ENCODE peak calls at places on chromosomes 6 and 20, in four cellular contexts. Q, I, K and N are unnamed samples.

GRCh38 chr20:49181265-49181877 is 6.8 kb downstream of the STAU1 start:
- DNase-seq in K (no peak), I (no peak), Q (no peak), N (no peak)

GRCh38 chr20:34852298-34852697 is 20.4 kb downstream of the GGT7 start:
- DNase-seq in K (no peak), Q (no peak), I (no peak), N (no peak)

GRCh38 chr6:141659582-141659981 is 473.1 kb upstream of the GJE1 start:
- DNase-seq in K (no peak), I (no peak), Q (no peak), N (no peak)

GRCh38 chr20:25316506-25317190 is 68.8 kb downstream of the PYGB start:
- DNase-seq in Q (no peak), I (peak), K (no peak), N (no peak)

GRCh38 chr6:1267057-1267732 is 44.7 kb upstream of the FOXQ1 start:
- DNase-seq in I (no peak), Q (no peak), K (no peak), N (peak)

GRCh38 chr6:20680697-20681165 is 146.5 kb downstream of the CDKAL1 start:
- DNase-seq in Q (no peak), K (no peak), I (no peak), N (no peak)

GRCh38 chr6:56690519-56691200 is 48.0 kb upstream of the DST start:
- DNase-seq in I (no peak), K (no peak), Q (no peak), N (no peak)

GRCh38 chr6:18785810-18786490 is 398.8 kb downstream of the RNF144B start:
- DNase-seq in I (no peak), K (no peak), Q (no peak), N (no peak)

GRCh38 chr6:87244380-87244779 is 78.0 kb upstream of the SMIM8 start:
- DNase-seq in K (no peak), Q (no peak), I (no peak), N (no peak)

GRCh38 chr20:46984391-46984790 is 89.7 kb downstream of the EYA2 start:
- DNase-seq in Q (no peak), K (no peak), I (no peak), N (no peak)

GRCh38 chr6:131182991-131183425 is 47.7 kb downstream of the AKAP7 start:
- DNase-seq in K (peak), Q (no peak), I (no peak), N (no peak)

GRCh38 chr20:36543187-36544133 is 2.1 kb downstream of the MYL9 start:
- DNase-seq in I (peak), Q (peak), K (no peak), N (peak)

GRCh38 chr20:35791823-35792222 is 20.0 kb downstream of the PHF20 start:
- DNase-seq in I (no peak), Q (no peak), K (no peak), N (no peak)

GRCh38 chr6:41836660-41837052 is 49.2 kb downstream of the TOMM6 start:
- DNase-seq in K (no peak), Q (no peak), I (no peak), N (no peak)

GRCh38 chr6:88177961-88178464 is 11.9 kb upstream of the CNR1 start:
- DNase-seq in K (no peak), I (no peak), Q (no peak), N (no peak)

GRCh38 chr6:120378582-120379220 is 955.6 kb downstream of the TBC1D32 start:
- DNase-seq in I (no peak), Q (no peak), K (no peak), N (no peak)

GRCh38 chr20:36035720-36036119 is 67.3 kb downstream of the CNBD2 start:
- DNase-seq in I (no peak), K (no peak), Q (no peak), N (no peak)

GRCh38 chr6:56906752-56907151 is 48.2 kb upstream of the BEND6 start:
- DNase-seq in Q (no peak), I (no peak), K (no peak), N (no peak)

GRCh38 chr20:29085625-29086024 is 2171.8 kb upstream of the DEFB115 start:
- DNase-seq in I (no peak), Q (no peak), K (no peak), N (no peak)

GRCh38 chr6:73878403-73878802 is 182.4 kb downstream of the CD109 start:
- DNase-seq in K (no peak), Q (no peak), I (no peak), N (no peak)

GRCh38 chr6:155216312-155217028 is 47.3 kb upstream of the CLDN20 start:
- DNase-seq in Q (no peak), I (no peak), K (no peak), N (no peak)

GRCh38 chr20:1895674-1896496 is 678 bp downstream of the SIRPA start:
- DNase-seq in K (no peak), Q (peak), I (no peak), N (peak)

GRCh38 chr20:1898496-1899168 is 3.4 kb downstream of the SIRPA start:
- DNase-seq in I (no peak), K (no peak), Q (no peak), N (no peak)

GRCh38 chr20:1897965-1898464 is 2.8 kb downstream of the SIRPA start:
- DNase-seq in I (no peak), Q (no peak), K (no peak), N (no peak)

GRCh38 chr20:1896859-1897258 is 1.7 kb downstream of the SIRPA start:
- DNase-seq in K (no peak), I (no peak), Q (no peak), N (no peak)

DNA sequence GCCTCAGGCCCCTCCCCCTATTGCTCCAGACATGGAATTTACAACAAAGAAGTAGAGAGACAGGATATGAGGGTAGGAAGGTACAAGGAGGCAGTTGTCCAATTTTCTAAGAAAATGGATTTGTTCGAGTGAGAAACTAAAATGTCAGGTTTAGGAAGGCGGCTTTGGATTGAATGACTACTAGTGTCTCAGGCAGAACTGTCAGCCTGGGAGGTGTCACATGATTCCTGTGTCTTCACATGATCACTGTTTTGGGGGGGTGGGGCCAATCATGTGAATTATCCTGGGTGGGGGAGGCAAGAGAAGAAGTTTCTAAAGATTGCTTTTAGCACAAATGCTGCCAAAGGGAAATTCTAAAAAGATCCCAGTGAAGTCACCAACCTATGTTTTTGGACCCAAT is 2.3 kb downstream of the SIRPA start:
- DNase-seq in Q (no peak), K (no peak), I (no peak), N (peak)
- H3K4me3 ChIP-seq in Q (no peak), K (no peak), I (no peak), N (no peak)

DNA sequence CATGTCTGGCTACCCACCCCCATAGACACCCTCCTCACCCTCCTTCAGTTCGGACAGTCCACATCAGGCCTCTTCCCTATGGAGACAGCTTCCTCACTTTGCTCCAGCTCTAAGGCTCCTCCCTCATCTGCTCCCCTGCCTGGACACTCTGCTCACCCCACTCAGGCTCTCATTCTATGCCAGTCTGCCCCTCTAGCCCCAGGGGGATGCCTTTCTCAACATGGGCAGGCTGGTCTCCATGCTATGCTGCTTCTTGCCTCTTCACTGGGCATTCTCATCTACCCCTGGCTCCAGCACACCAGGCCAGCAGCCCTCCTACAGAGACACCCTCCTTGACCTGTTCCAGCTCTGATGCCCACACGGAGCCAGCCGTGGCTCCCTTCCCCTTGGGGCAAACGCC is at the start of gene WFDC8:
- DNase-seq in Q (no peak), I (no peak), K (no peak), N (no peak)
- TF ChIP-seq CTCF in Q (no peak), I (no peak), K (no peak), N (no peak)

DNA sequence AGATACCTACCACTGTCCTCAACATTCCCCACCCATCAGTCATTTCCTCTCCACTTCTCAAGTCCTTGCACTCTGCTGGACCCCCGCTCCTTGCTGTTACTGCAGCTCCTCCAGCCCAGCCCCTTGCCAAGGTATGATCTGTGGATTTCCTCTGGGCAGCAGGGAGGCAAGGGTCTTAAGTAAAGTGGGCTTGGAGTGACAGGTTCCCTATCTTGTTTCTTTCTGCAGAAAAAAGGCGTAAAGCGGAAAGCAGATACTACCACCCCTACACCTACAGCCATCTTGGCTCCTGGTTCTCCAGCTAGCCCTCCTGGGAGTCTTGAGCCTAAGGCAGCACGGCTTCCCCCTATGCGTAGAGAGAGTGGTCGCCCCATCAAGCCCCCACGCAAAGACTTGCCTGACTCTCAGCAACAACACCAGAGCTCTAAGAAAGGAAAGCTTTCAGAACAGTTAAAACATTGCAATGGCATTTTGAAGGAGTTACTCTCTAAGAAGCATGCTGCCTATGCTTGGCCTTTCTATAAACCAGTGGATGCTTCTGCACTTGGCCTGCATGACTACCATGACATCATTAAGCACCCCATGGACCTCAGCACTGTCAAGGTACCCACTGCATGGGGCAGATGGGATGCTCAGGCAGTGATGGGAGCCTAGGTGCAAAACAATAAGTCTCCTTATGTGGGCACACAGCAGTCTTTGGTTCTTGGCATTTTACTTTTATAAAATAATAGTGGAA is 8.1 kb downstream of the BRD2 start:
- DNase-seq in I (no peak), Q (no peak), K (no peak), N (no peak)
- H3K4me3 ChIP-seq in I (no peak), Q (no peak), K (no peak), N (no peak)

DNA sequence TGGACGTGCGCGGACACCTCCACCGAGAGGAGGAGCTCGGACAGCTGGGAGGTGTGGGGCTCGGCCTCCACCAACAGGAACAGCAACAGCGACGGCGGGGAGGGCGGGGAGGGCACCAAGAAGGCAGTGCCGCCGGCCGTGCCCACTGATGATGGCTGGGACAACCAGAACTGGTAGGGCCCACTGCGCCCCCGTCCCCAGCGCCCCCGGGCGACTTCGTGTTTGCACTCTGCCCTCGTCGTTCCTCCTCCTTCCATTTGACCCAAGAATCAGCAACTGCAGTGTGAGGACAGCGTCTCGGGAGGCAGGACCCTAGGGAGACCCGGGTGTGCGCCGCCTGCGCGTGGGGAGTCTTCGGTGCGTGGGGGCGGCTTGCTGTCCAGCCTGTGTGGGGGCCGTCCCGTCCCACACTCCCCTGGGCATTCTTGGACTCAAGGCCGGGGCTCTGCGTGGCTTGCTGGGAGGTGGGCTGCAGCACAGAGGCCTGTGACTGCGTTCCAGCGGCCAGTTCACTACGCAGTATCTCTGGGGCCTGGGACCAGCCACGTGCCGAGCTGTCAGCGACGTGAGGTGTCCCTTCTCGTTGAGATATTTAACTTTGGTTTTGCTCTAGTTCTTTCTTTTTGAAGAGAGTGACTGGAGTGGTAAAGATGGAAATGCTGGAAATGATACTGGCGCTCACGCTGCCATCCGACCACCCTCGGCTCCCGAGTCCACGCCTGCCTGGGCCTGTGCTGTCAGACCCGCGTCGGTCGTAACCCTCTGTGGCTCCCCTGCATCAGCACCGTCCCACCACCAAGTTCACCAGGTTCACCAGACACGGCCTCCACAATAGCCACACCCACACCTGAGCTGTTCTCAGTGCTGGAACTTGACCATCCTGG is 5.0 kb upstream of the COL20A1 start:
- DNase-seq in I (no peak), K (no peak), Q (no peak), N (no peak)
- TF ChIP-seq CTCF in I (no peak), K (no peak), Q (no peak), N (no peak)

GRCh38 chr6:137494281-137494966 is at the start of gene OLIG3:
- DNase-seq in K (peak), Q (no peak), I (no peak), N (no peak)
- H3K4me3 ChIP-seq in K (peak), Q (no peak), I (no peak), N (no peak)

DNA sequence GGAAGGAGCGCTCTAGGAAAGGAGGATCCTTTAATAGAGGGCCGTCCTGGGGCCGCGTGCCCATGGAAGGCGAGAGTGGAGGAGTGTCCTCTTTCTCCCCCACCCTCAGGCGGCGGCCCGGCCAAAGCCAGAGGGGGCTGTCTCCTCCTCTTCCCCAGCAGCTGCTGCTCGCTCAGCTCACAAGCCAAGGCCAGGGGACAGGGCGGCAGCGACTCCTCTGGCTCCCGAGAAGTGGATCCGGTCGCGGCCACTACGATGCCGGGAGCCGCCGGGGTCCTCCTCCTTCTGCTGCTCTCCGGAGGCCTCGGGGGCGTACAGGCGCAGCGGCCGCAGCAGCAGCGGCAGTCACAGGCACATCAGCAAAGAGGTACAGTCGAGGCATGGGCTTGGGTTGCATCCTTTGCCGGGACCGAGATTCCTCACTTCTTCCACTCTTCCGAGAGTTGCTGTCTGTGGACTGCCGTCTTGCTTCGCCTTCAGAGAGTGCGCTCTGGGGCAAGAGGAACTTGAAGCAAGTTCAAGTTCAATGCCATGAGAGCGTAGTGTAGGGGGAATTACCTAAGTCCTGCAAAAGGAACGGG is at the start of gene LAMA2:
- DNase-seq in Q (peak), I (peak), K (no peak), N (peak)
- TF ChIP-seq CTCF in Q (peak), I (no peak), K (no peak), N (no peak)

GRCh38 chr20:1940581-1940980 is 45.4 kb downstream of the SIRPA start:
- DNase-seq in K (no peak), Q (no peak), I (no peak), N (no peak)

GRCh38 chr20:1939270-1939595 is 44.0 kb downstream of the SIRPA start:
- DNase-seq in I (no peak), Q (no peak), K (no peak), N (peak)

GRCh38 chr20:1942486-1943266 is 47.5 kb downstream of the SIRPA start:
- DNase-seq in K (no peak), Q (no peak), I (no peak), N (no peak)

GRCh38 chr20:1942061-1942460 is 46.9 kb downstream of the SIRPA start:
- DNase-seq in I (no peak), K (no peak), Q (no peak), N (no peak)

DNA sequence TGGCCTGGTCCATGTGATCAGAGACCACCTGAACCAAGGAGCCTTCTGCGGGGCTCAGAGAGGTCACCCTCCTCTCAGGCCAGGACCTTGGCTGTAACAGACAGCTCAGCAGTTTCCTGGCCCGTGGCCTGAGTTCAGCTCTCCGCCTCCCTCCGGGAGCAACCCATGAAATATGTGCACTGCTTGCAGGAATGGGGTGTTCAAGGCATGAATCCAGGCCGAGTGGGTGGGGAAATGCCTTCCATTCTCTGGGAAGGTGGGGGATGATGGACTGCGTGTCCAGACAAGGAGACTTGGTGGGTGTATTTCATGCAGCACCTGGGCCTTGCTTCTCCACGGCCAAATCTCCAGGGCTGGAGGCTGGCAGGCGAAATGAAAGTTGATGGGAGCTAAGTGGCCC is 46.0 kb downstream of the SIRPA start:
- DNase-seq in I (no peak), K (no peak), Q (no peak), N (no peak)
- H3K4me3 ChIP-seq in I (no peak), K (no peak), Q (no peak), N (no peak)